ENCODE peak calls at places on chromosomes 3 and 15, in seven cellular contexts. One of them, this sample, is unnamed.

GRCh38 chr3:49869525-49870126 is at the start of gene CAMKV:
- DNase-seq in GM06990: no peak
- DNase-seq in epithelial cell of esophagus: no peak
- DNase-seq in GM04504: no peak
- DNase-seq in GM04503: no peak
- DNase-seq in SK-N-SH: peak; percentile 95
- DNase-seq in iris pigment epithelial cell: no peak
- DNase-seq in this sample: peak; percentile 41

GRCh38 chr15:95017950-95018349 is 786.6 kb downstream of the MCTP2 start:
- DNase-seq in epithelial cell of esophagus: peak; percentile 39
- DNase-seq in GM04504: no peak
- DNase-seq in iris pigment epithelial cell: no peak
- DNase-seq in SK-N-SH: peak; percentile 1
- DNase-seq in GM06990: no peak
- DNase-seq in GM04503: no peak
- DNase-seq in this sample: no peak

GRCh38 chr15:79515628-79516027 is 83.5 kb downstream of the MINAR1 start:
- DNase-seq in epithelial cell of esophagus: no peak
- DNase-seq in GM04503: no peak
- DNase-seq in GM04504: no peak
- DNase-seq in iris pigment epithelial cell: no peak
- DNase-seq in GM06990: no peak
- DNase-seq in SK-N-SH: no peak
- DNase-seq in this sample: no peak

GRCh38 chr15:38440353-38441129 is 13.4 kb upstream of the FAM98B start:
- DNase-seq in epithelial cell of esophagus: peak; percentile 83
- DNase-seq in GM04504: no peak
- DNase-seq in GM06990: peak; percentile 37
- DNase-seq in iris pigment epithelial cell: peak; percentile 61
- DNase-seq in SK-N-SH: peak; percentile 58
- DNase-seq in GM04503: no peak
- DNase-seq in this sample: peak; percentile 55

GRCh38 chr3:196603683-196604082 is 35.2 kb downstream of the FBXO45 start:
- DNase-seq in iris pigment epithelial cell: no peak
- DNase-seq in GM04503: no peak
- DNase-seq in GM04504: no peak
- DNase-seq in epithelial cell of esophagus: no peak
- DNase-seq in SK-N-SH: no peak
- DNase-seq in GM06990: no peak
- DNase-seq in this sample: no peak

GRCh38 chr15:74179983-74180688 is 6.6 kb downstream of the ISLR start:
- DNase-seq in GM06990: no peak
- DNase-seq in epithelial cell of esophagus: no peak
- DNase-seq in GM04504: no peak
- DNase-seq in SK-N-SH: peak; percentile 31
- DNase-seq in GM04503: no peak
- DNase-seq in iris pigment epithelial cell: peak; percentile 77
- DNase-seq in this sample: no peak

GRCh38 chr15:73996939-73997338 is 2.4 kb downstream of the PML start:
- DNase-seq in epithelial cell of esophagus: no peak
- DNase-seq in GM04504: peak; percentile 51
- DNase-seq in iris pigment epithelial cell: peak; percentile 73
- DNase-seq in GM06990: no peak
- DNase-seq in GM04503: peak; percentile 49
- DNase-seq in SK-N-SH: no peak
- DNase-seq in this sample: peak; percentile 46

GRCh38 chr3:85710490-85710889 is 751.7 kb downstream of the CADM2 start:
- DNase-seq in iris pigment epithelial cell: peak; percentile 15
- DNase-seq in GM04503: no peak
- DNase-seq in GM04504: no peak
- DNase-seq in SK-N-SH: no peak
- DNase-seq in GM06990: no peak
- DNase-seq in epithelial cell of esophagus: peak; percentile 82
- DNase-seq in this sample: no peak

GRCh38 chr3:188772886-188773285 is 398.9 kb upstream of the TPRG1 start:
- DNase-seq in SK-N-SH: no peak
- DNase-seq in iris pigment epithelial cell: peak; percentile 89
- DNase-seq in GM04503: no peak
- DNase-seq in GM06990: no peak
- DNase-seq in epithelial cell of esophagus: no peak
- DNase-seq in GM04504: no peak
- DNase-seq in this sample: no peak

GRCh38 chr15:83206971-83207621 is 527 bp downstream of the HDGFL3 start:
- DNase-seq in SK-N-SH: peak; percentile 87
- DNase-seq in iris pigment epithelial cell: peak; percentile 32
- DNase-seq in GM04504: no peak
- DNase-seq in GM06990: peak; percentile 57
- DNase-seq in epithelial cell of esophagus: peak; percentile 43
- DNase-seq in GM04503: no peak
- DNase-seq in this sample: peak; percentile 51

GRCh38 chr15:98126326-98127090 is 166.0 kb downstream of the ARRDC4 start:
- DNase-seq in GM04504: no peak
- DNase-seq in iris pigment epithelial cell: no peak
- DNase-seq in GM06990: no peak
- DNase-seq in epithelial cell of esophagus: peak; percentile 60
- DNase-seq in SK-N-SH: no peak
- DNase-seq in GM04503: no peak
- DNase-seq in this sample: no peak

GRCh38 chr3:126982125-126982521 is 792 bp upstream of the PLXNA1 start:
- DNase-seq in GM04504: no peak
- DNase-seq in iris pigment epithelial cell: peak; percentile 51
- DNase-seq in SK-N-SH: no peak
- DNase-seq in epithelial cell of esophagus: peak; percentile 62
- DNase-seq in GM06990: no peak
- DNase-seq in GM04503: no peak
- DNase-seq in this sample: peak; percentile 81

GRCh38 chr15:40859206-40859851 is 14.7 kb downstream of the RHOV start:
- DNase-seq in GM06990: peak; percentile 67
- DNase-seq in iris pigment epithelial cell: peak; percentile 75
- DNase-seq in SK-N-SH: peak; percentile 84
- DNase-seq in GM04504: peak; percentile 38
- DNase-seq in GM04503: no peak
- DNase-seq in epithelial cell of esophagus: peak; percentile 93
- DNase-seq in this sample: peak; percentile 86

GRCh38 chr3:134650431-134651346 is at the start of gene KY:
- DNase-seq in SK-N-SH: peak; percentile 83
- DNase-seq in GM04503: no peak
- DNase-seq in iris pigment epithelial cell: peak; percentile 43
- DNase-seq in epithelial cell of esophagus: peak; percentile 50
- DNase-seq in GM04504: no peak
- DNase-seq in GM06990: no peak
- DNase-seq in this sample: peak; percentile 21

GRCh38 chr15:42273900-42274692 is 863 bp upstream of the TMEM87A start:
- DNase-seq in iris pigment epithelial cell: peak; percentile 68
- DNase-seq in GM04504: peak; percentile 77
- DNase-seq in SK-N-SH: peak; percentile 34
- DNase-seq in GM06990: peak; percentile 56
- DNase-seq in GM04503: peak; percentile 84
- DNase-seq in epithelial cell of esophagus: peak; percentile 94
- DNase-seq in this sample: peak; percentile 53

GRCh38 chr3:117853923-117854322 is 1144.3 kb downstream of the TUSC7 start:
- DNase-seq in GM06990: no peak
- DNase-seq in iris pigment epithelial cell: peak; percentile 64
- DNase-seq in GM04504: peak; percentile 8
- DNase-seq in GM04503: peak; percentile 27
- DNase-seq in epithelial cell of esophagus: peak; percentile 85
- DNase-seq in SK-N-SH: peak; percentile 5
- DNase-seq in this sample: no peak

GRCh38 chr15:50096158-50096821 is 22.7 kb downstream of the ATP8B4 start:
- DNase-seq in GM06990: no peak
- DNase-seq in GM04503: no peak
- DNase-seq in GM04504: no peak
- DNase-seq in iris pigment epithelial cell: no peak
- DNase-seq in SK-N-SH: no peak
- DNase-seq in epithelial cell of esophagus: no peak
- DNase-seq in this sample: no peak

GRCh38 chr3:105967117-105967516 is 98.3 kb upstream of the CBLB start:
- DNase-seq in SK-N-SH: no peak
- DNase-seq in iris pigment epithelial cell: peak; percentile 49
- DNase-seq in GM04503: no peak
- DNase-seq in GM06990: no peak
- DNase-seq in epithelial cell of esophagus: no peak
- DNase-seq in GM04504: peak; percentile 30
- DNase-seq in this sample: no peak

GRCh38 chr3:185280572-185281365 is 26.9 kb upstream of the EHHADH start:
- DNase-seq in iris pigment epithelial cell: peak; percentile 70
- DNase-seq in SK-N-SH: peak; percentile 54
- DNase-seq in GM06990: peak; percentile 14
- DNase-seq in epithelial cell of esophagus: peak; percentile 74
- DNase-seq in GM04503: no peak
- DNase-seq in GM04504: no peak
- DNase-seq in this sample: peak; percentile 55

GRCh38 chr3:123712077-123712860 is 127.4 kb upstream of the HACD2 start:
- DNase-seq in epithelial cell of esophagus: no peak
- DNase-seq in SK-N-SH: no peak
- DNase-seq in GM04503: no peak
- DNase-seq in iris pigment epithelial cell: no peak
- DNase-seq in GM06990: no peak
- DNase-seq in GM04504: no peak
- DNase-seq in this sample: no peak

GRCh38 chr15:69014454-69014853 is at the start of gene NOX5:
- DNase-seq in GM04504: peak; percentile 88
- DNase-seq in iris pigment epithelial cell: no peak
- DNase-seq in SK-N-SH: no peak
- DNase-seq in GM06990: no peak
- DNase-seq in GM04503: peak; percentile 87
- DNase-seq in epithelial cell of esophagus: peak; percentile 54
- DNase-seq in this sample: no peak

GRCh38 chr15:78726870-78727551 is 84.3 kb downstream of the ADAMTS7 start:
- DNase-seq in GM04503: no peak
- DNase-seq in epithelial cell of esophagus: peak; percentile 36
- DNase-seq in iris pigment epithelial cell: peak; percentile 5
- DNase-seq in GM06990: no peak
- DNase-seq in SK-N-SH: peak; percentile 55
- DNase-seq in GM04504: no peak
- DNase-seq in this sample: no peak

GRCh38 chr3:162285252-162285651 is 788.6 kb downstream of the OTOL1 start:
- DNase-seq in epithelial cell of esophagus: no peak
- DNase-seq in iris pigment epithelial cell: no peak
- DNase-seq in GM04503: no peak
- DNase-seq in GM04504: no peak
- DNase-seq in SK-N-SH: no peak
- DNase-seq in GM06990: no peak
- DNase-seq in this sample: no peak

GRCh38 chr3:197026481-197026866 is 3.1 kb downstream of the MELTF start:
- DNase-seq in iris pigment epithelial cell: no peak
- DNase-seq in epithelial cell of esophagus: no peak
- DNase-seq in GM04504: no peak
- DNase-seq in GM04503: no peak
- DNase-seq in SK-N-SH: no peak
- DNase-seq in GM06990: no peak
- DNase-seq in this sample: no peak

GRCh38 chr3:70832035-70832795 is 519.8 kb upstream of the MDFIC2 start:
- DNase-seq in iris pigment epithelial cell: peak; percentile 59
- DNase-seq in GM04503: peak; percentile 88
- DNase-seq in SK-N-SH: no peak
- DNase-seq in GM06990: no peak
- DNase-seq in GM04504: peak; percentile 82
- DNase-seq in epithelial cell of esophagus: peak; percentile 26
- DNase-seq in this sample: no peak

GRCh38 chr3:10570196-10570946 is 65.0 kb upstream of the ATP2B2 start:
- DNase-seq in iris pigment epithelial cell: no peak
- DNase-seq in epithelial cell of esophagus: no peak
- DNase-seq in GM06990: no peak
- DNase-seq in SK-N-SH: no peak
- DNase-seq in GM04503: no peak
- DNase-seq in GM04504: no peak
- DNase-seq in this sample: no peak

GRCh38 chr15:60115579-60116415 is 111.7 kb downstream of the FOXB1 start:
- DNase-seq in epithelial cell of esophagus: no peak
- DNase-seq in GM04504: no peak
- DNase-seq in GM04503: no peak
- DNase-seq in GM06990: no peak
- DNase-seq in SK-N-SH: no peak
- DNase-seq in iris pigment epithelial cell: peak; percentile 24
- DNase-seq in this sample: no peak

GRCh38 chr3:119125742-119126507 is 20.0 kb upstream of the TEX55 start:
- DNase-seq in GM04503: no peak
- DNase-seq in GM04504: no peak
- DNase-seq in epithelial cell of esophagus: no peak
- DNase-seq in SK-N-SH: no peak
- DNase-seq in iris pigment epithelial cell: no peak
- DNase-seq in GM06990: no peak
- DNase-seq in this sample: no peak

GRCh38 chr15:43329222-43329959 is 982 bp downstream of the LCMT2 start:
- DNase-seq in GM04503: peak; percentile 9
- DNase-seq in SK-N-SH: no peak
- DNase-seq in iris pigment epithelial cell: peak; percentile 10
- DNase-seq in GM06990: no peak
- DNase-seq in epithelial cell of esophagus: peak; percentile 39
- DNase-seq in GM04504: no peak
- DNase-seq in this sample: no peak

GRCh38 chr3:172213765-172214358 is 174.5 kb downstream of the FNDC3B start:
- DNase-seq in GM04504: no peak
- DNase-seq in iris pigment epithelial cell: no peak
- DNase-seq in GM06990: no peak
- DNase-seq in GM04503: no peak
- DNase-seq in SK-N-SH: no peak
- DNase-seq in epithelial cell of esophagus: no peak
- DNase-seq in this sample: no peak

GRCh38 chr3:107117922-107118576 is 259.2 kb upstream of the CCDC54 start:
- DNase-seq in GM04504: peak; percentile 56
- DNase-seq in iris pigment epithelial cell: peak; percentile 79
- DNase-seq in GM04503: peak; percentile 27
- DNase-seq in GM06990: no peak
- DNase-seq in epithelial cell of esophagus: peak; percentile 67
- DNase-seq in SK-N-SH: peak; percentile 70
- DNase-seq in this sample: peak; percentile 29

GRCh38 chr3:159881828-159882309 is 106.8 kb upstream of the IL12A start:
- DNase-seq in SK-N-SH: no peak
- DNase-seq in GM04503: no peak
- DNase-seq in GM04504: no peak
- DNase-seq in epithelial cell of esophagus: peak; percentile 99
- DNase-seq in GM06990: no peak
- DNase-seq in iris pigment epithelial cell: peak; percentile 47
- DNase-seq in this sample: no peak

GRCh38 chr3:189683576-189684255 is 52.5 kb downstream of the TP63 start:
- DNase-seq in GM04504: no peak
- DNase-seq in SK-N-SH: no peak
- DNase-seq in GM06990: no peak
- DNase-seq in GM04503: no peak
- DNase-seq in iris pigment epithelial cell: no peak
- DNase-seq in epithelial cell of esophagus: no peak
- DNase-seq in this sample: no peak